ENCODE peak calls at places on chromosomes 12 and 14, in six cellular contexts. Y is GM13977, K is MM.1S, L is body of pancreas, D is tibial nerve, P is B cell. W is an unnamed sample.

GRCh38 chr12:41980390-41980789 is 164.3 kb downstream of the GXYLT1 start:
- DNase-seq in Y (no peak), K (no peak), L (no peak), D (no peak), P (no peak), W (no peak)

GRCh38 chr14:104105071-104105821 is 19.7 kb downstream of the ASPG start:
- DNase-seq in Y (no peak), K (no peak), L (no peak), D (no peak), P (no peak), W (no peak)

GRCh38 chr12:52903855-52904508 is 894 bp downstream of the KRT8 start:
- DNase-seq in Y (peak), K (no peak), L (peak), D (no peak), P (peak), W (peak)

GRCh38 chr12:118259079-118259478 is 113.6 kb downstream of the TAOK3 start:
- DNase-seq in Y (no peak), K (no peak), L (no peak), D (no peak), P (no peak), W (no peak)

GRCh38 chr14:104240426-104241157 is 102.2 kb downstream of the KIF26A start:
- DNase-seq in Y (no peak), K (no peak), L (no peak), D (no peak), P (no peak), W (no peak)

GRCh38 chr14:49893309-49894213 is 679 bp downstream of the ARF6 start:
- DNase-seq in Y (peak), K (peak), L (peak), D (peak), P (peak), W (peak)

GRCh38 chr14:80942158-80942738 is 710 bp upstream of the CEP128 start:
- DNase-seq in Y (no peak), K (no peak), L (no peak), D (no peak), P (no peak), W (peak)

GRCh38 chr14:100129161-100129589 is 30.3 kb downstream of the DEGS2 start:
- DNase-seq in Y (no peak), K (no peak), L (peak), D (no peak), P (no peak), W (no peak)

GRCh38 chr14:55762595-55763232 is 182.7 kb downstream of the KTN1 start:
- DNase-seq in Y (peak), K (no peak), L (no peak), D (no peak), P (no peak), W (no peak)

GRCh38 chr12:909861-910260 is 39.6 kb downstream of the RAD52 start:
- DNase-seq in Y (no peak), K (no peak), L (no peak), D (no peak), P (no peak), W (no peak)

GRCh38 chr14:75566752-75567151 is 11.7 kb upstream of the FLVCR2 start:
- DNase-seq in Y (peak), K (no peak), L (no peak), D (no peak), P (no peak), W (no peak)

GRCh38 chr12:102063066-102063465 is 1.3 kb upstream of the WASHC3 start:
- DNase-seq in Y (no peak), K (peak), L (no peak), D (no peak), P (no peak), W (no peak)

GRCh38 chr14:22472935-22473854 is 115.8 kb downstream of the DAD1 start:
- DNase-seq in Y (peak), K (peak), L (peak), D (no peak), P (peak), W (no peak)
- TF ChIP-seq CTCF in Y (peak), K (peak), L (peak), D (peak), P (peak), W (no peak)

GRCh38 chr14:59377485-59377884 is 87.7 kb downstream of the GPR135 start:
- DNase-seq in Y (no peak), K (no peak), L (no peak), D (no peak), P (no peak), W (no peak)
- TF ChIP-seq CTCF in Y (no peak), K (no peak), L (no peak), D (no peak), P (no peak), W (no peak)

GRCh38 chr12:125634813-125635212 is 569.6 kb downstream of the AACS start:
- DNase-seq in Y (no peak), K (no peak), L (no peak), D (no peak), P (no peak), W (no peak)
- TF ChIP-seq CTCF in Y (no peak), K (no peak), L (no peak), D (no peak), P (no peak), W (no peak)

DNA sequence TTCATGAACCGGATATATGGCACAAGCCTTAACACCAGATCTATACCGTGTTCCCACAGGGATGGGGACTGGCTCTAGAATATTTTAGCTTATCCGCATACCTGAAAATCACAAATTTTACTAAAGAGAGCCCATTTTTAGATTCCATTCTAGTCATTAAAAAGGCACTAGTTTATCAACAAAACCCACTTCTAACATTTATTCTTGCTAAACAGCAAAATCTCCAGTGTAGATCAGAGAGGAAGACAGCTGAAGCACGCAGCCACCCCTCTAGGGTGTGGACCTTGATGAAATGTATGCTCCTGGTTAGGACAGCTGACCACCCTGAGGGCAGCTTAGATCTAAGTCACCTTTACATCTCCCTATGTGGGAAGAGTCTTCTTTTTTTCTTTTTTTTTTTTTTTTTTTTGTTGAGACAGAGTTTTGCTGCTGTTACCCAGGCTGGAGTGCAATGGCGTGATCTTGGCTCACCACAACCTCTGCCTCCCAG is 62.4 kb downstream of the EID3 start:
- DNase-seq in Y (no peak), K (no peak), L (no peak), D (no peak), P (no peak), W (no peak)
- TF ChIP-seq CTCF in Y (no peak), K (no peak), L (no peak), D (no peak), P (no peak), W (no peak)

GRCh38 chr12:115794659-115795081 is 482.8 kb downstream of the MED13L start:
- DNase-seq in Y (no peak), K (no peak), L (no peak), D (no peak), P (no peak), W (no peak)
- TF ChIP-seq CTCF in Y (no peak), K (no peak), L (no peak), D (no peak), P (no peak), W (no peak)

GRCh38 chr12:94198872-94199271 is 50.5 kb downstream of the PLXNC1 start:
- DNase-seq in Y (no peak), K (no peak), L (no peak), D (no peak), P (no peak), W (no peak)

GRCh38 chr12:94195483-94195882 is 47.1 kb downstream of the PLXNC1 start:
- DNase-seq in Y (no peak), K (no peak), L (no peak), D (no peak), P (no peak), W (no peak)

GRCh38 chr12:94200069-94200468 is 51.7 kb downstream of the PLXNC1 start:
- DNase-seq in Y (no peak), K (no peak), L (no peak), D (no peak), P (no peak), W (no peak)

GRCh38 chr12:94200695-94201094 is 52.3 kb downstream of the PLXNC1 start:
- DNase-seq in Y (no peak), K (no peak), L (no peak), D (no peak), P (no peak), W (no peak)

GRCh38 chr12:94198469-94198868 is 50.1 kb downstream of the PLXNC1 start:
- DNase-seq in Y (no peak), K (no peak), L (no peak), D (no peak), P (no peak), W (no peak)
- TF ChIP-seq CTCF in Y (no peak), K (no peak), L (no peak), D (no peak), P (no peak), W (no peak)